ENCODE peak calls at places on chromosomes 3 and 15, in ten cellular contexts. N is A549, Q is Peyer's patch, H is ovary, D is adrenal gland, I is H1, T is NB4, W is uterus, L is heart left ventricle, R is tibial nerve. G is an unnamed sample.

GRCh38 chr3:195543642-195544536 is 764 bp upstream of the PPP1R2 start:
- DNase-seq in N (no peak), Q (peak), H (peak), D (no peak), I (peak), T (no peak), W (peak), L (no peak), R (no peak), G (no peak)

GRCh38 chr15:65942436-65942835 is 73.1 kb downstream of the RAB11A start:
- DNase-seq in N (no peak), Q (no peak), H (no peak), D (no peak), I (no peak), T (no peak), W (no peak), L (no peak), R (no peak), G (no peak)

GRCh38 chr3:159146856-159147255 is 345.0 kb downstream of the MFSD1 start:
- DNase-seq in N (no peak), Q (no peak), H (no peak), D (no peak), I (no peak), T (no peak), W (no peak), L (no peak), R (no peak), G (no peak)

GRCh38 chr3:148211725-148212124 is 486.0 kb upstream of the AGTR1 start:
- DNase-seq in N (no peak), Q (peak), H (no peak), D (peak), I (no peak), T (no peak), W (no peak), L (no peak), R (peak), G (no peak)

GRCh38 chr3:197019535-197019934 is 10.1 kb downstream of the MELTF start:
- DNase-seq in N (no peak), Q (peak), H (no peak), D (no peak), I (no peak), T (no peak), W (peak), L (no peak), R (no peak), G (no peak)

GRCh38 chr15:89416339-89417183 is 79.8 kb downstream of the RHCG start:
- DNase-seq in N (peak), Q (peak), H (no peak), D (peak), I (peak), T (peak), W (no peak), L (no peak), R (peak), G (no peak)

GRCh38 chr15:57495554-57496235 is 96.0 kb upstream of the MYZAP start:
- DNase-seq in N (no peak), Q (no peak), H (no peak), D (no peak), I (no peak), T (no peak), W (no peak), L (no peak), R (no peak), G (no peak)

GRCh38 chr15:69972436-69972835 is 125.3 kb downstream of the TLE3 start:
- DNase-seq in N (no peak), Q (no peak), H (no peak), D (no peak), I (no peak), T (no peak), W (no peak), L (no peak), R (no peak), G (no peak)

GRCh38 chr3:46395210-46395661 is 11.6 kb downstream of the CCR5AS start:
- DNase-seq in N (no peak), Q (no peak), H (no peak), D (no peak), I (no peak), T (peak), W (no peak), L (no peak), R (no peak), G (peak)

GRCh38 chr15:49927462-49927861 is 191.6 kb downstream of the ATP8B4 start:
- DNase-seq in N (no peak), Q (no peak), H (no peak), D (no peak), I (no peak), T (peak), W (no peak), L (no peak), R (no peak), G (no peak)

GRCh38 chr3:72890166-72890925 is 2.5 kb downstream of the GXYLT2 start:
- DNase-seq in N (no peak), Q (no peak), H (no peak), D (no peak), I (no peak), T (no peak), W (no peak), L (no peak), R (no peak), G (no peak)

GRCh38 chr3:31377045-31377642 is 155.6 kb upstream of the STT3B start:
- DNase-seq in N (peak), Q (no peak), H (no peak), D (peak), I (no peak), T (peak), W (no peak), L (no peak), R (no peak), G (peak)

GRCh38 chr15:63905558-63906265 is 72.0 kb upstream of the HERC1 start:
- DNase-seq in N (no peak), Q (no peak), H (no peak), D (no peak), I (no peak), T (peak), W (no peak), L (no peak), R (no peak), G (no peak)

GRCh38 chr3:11600501-11601282 is 43.0 kb downstream of the VGLL4 start:
- DNase-seq in N (peak), Q (peak), H (peak), D (peak), I (no peak), T (no peak), W (peak), L (peak), R (no peak), G (peak)

GRCh38 chr3:134446800-134447199 is 39.0 kb downstream of the ANAPC13 start:
- DNase-seq in N (no peak), Q (no peak), H (no peak), D (peak), I (peak), T (peak), W (no peak), L (no peak), R (no peak), G (no peak)

GRCh38 chr3:183116051-183116614 is 16.8 kb upstream of the MCCC1 start:
- DNase-seq in N (peak), Q (peak), H (no peak), D (no peak), I (peak), T (peak), W (no peak), L (no peak), R (no peak), G (no peak)

GRCh38 chr3:187744169-187745151 is 808 bp downstream of the BCL6 start:
- DNase-seq in N (peak), Q (peak), H (peak), D (peak), I (no peak), T (peak), W (peak), L (peak), R (no peak), G (peak)

GRCh38 chr3:13109516-13109915 is 36.3 kb upstream of the IQSEC1 start:
- DNase-seq in N (no peak), Q (no peak), H (no peak), D (no peak), I (no peak), T (no peak), W (no peak), L (no peak), R (no peak), G (no peak)

GRCh38 chr3:183811638-183812037 is 13.7 kb downstream of the MAP6D1 start:
- DNase-seq in N (no peak), Q (peak), H (no peak), D (no peak), I (no peak), T (no peak), W (no peak), L (no peak), R (no peak), G (no peak)

GRCh38 chr15:53978248-53978906 is at the start of gene UNC13C:
- DNase-seq in N (peak), Q (no peak), H (no peak), D (peak), I (peak), T (no peak), W (no peak), L (no peak), R (no peak), G (no peak)

GRCh38 chr3:126959144-126959920 is 23.6 kb upstream of the PLXNA1 start:
- DNase-seq in N (no peak), Q (peak), H (peak), D (no peak), I (no peak), T (no peak), W (no peak), L (peak), R (no peak), G (peak)

GRCh38 chr3:24522155-24522579 is 27.5 kb upstream of the THRB start:
- DNase-seq in N (no peak), Q (no peak), H (no peak), D (no peak), I (peak), T (no peak), W (no peak), L (no peak), R (no peak), G (peak)

GRCh38 chr15:83210619-83211018 is 3.0 kb upstream of the HDGFL3 start:
- DNase-seq in N (no peak), Q (no peak), H (no peak), D (no peak), I (no peak), T (no peak), W (no peak), L (no peak), R (no peak), G (no peak)

GRCh38 chr15:42374810-42375209 is 15.5 kb downstream of the CAPN3 start:
- DNase-seq in N (no peak), Q (no peak), H (no peak), D (no peak), I (no peak), T (no peak), W (no peak), L (no peak), R (no peak), G (no peak)

GRCh38 chr15:58608129-58608590 is 141.3 kb downstream of the ADAM10 start:
- DNase-seq in N (no peak), Q (no peak), H (no peak), D (no peak), I (no peak), T (no peak), W (no peak), L (no peak), R (no peak), G (no peak)

GRCh38 chr15:48796930-48797329 is 13.9 kb downstream of the CEP152 start:
- DNase-seq in N (peak), Q (no peak), H (no peak), D (no peak), I (no peak), T (no peak), W (no peak), L (no peak), R (no peak), G (no peak)

GRCh38 chr15:22874256-22874655 is 35.8 kb downstream of the NIPA2 start:
- DNase-seq in N (no peak), Q (no peak), H (no peak), D (no peak), I (no peak), T (no peak), W (no peak), L (no peak), R (no peak), G (no peak)

GRCh38 chr3:72818915-72819314 is 29.3 kb downstream of the SHQ1 start:
- DNase-seq in N (no peak), Q (no peak), H (no peak), D (peak), I (no peak), T (no peak), W (no peak), L (no peak), R (no peak), G (no peak)

GRCh38 chr15:77533530-77533929 is 99.2 kb downstream of the LINGO1 start:
- DNase-seq in N (no peak), Q (no peak), H (peak), D (no peak), I (no peak), T (no peak), W (no peak), L (peak), R (no peak), G (no peak)

GRCh38 chr15:62248277-62248974 is 83.3 kb upstream of the C2CD4B start:
- DNase-seq in N (no peak), Q (no peak), H (no peak), D (peak), I (no peak), T (no peak), W (no peak), L (no peak), R (no peak), G (peak)

GRCh38 chr15:41494190-41494921 is 682 bp downstream of the ITPKA start:
- DNase-seq in N (peak), Q (peak), H (no peak), D (peak), I (peak), T (peak), W (no peak), L (no peak), R (no peak), G (no peak)

GRCh38 chr15:64284037-64284436 is 71.9 kb downstream of the CSNK1G1 start:
- DNase-seq in N (peak), Q (no peak), H (no peak), D (no peak), I (no peak), T (peak), W (no peak), L (no peak), R (peak), G (no peak)

GRCh38 chr3:123586131-123586530 is 1.3 kb upstream of the HACD2 start:
- DNase-seq in N (peak), Q (peak), H (no peak), D (peak), I (peak), T (peak), W (no peak), L (no peak), R (no peak), G (peak)

GRCh38 chr3:189967254-189967865 is 153.3 kb downstream of the P3H2 start:
- DNase-seq in N (peak), Q (no peak), H (no peak), D (peak), I (no peak), T (peak), W (no peak), L (no peak), R (peak), G (no peak)

GRCh38 chr3:141308588-141309218 is 59.6 kb upstream of the ZBTB38 start:
- DNase-seq in N (peak), Q (peak), H (peak), D (peak), I (peak), T (no peak), W (peak), L (peak), R (peak), G (no peak)

GRCh38 chr3:188948658-188949400 is 222.9 kb upstream of the TPRG1 start:
- DNase-seq in N (peak), Q (no peak), H (peak), D (peak), I (no peak), T (peak), W (peak), L (no peak), R (peak), G (no peak)

GRCh38 chr3:124768812-124769211 is 38.6 kb downstream of the UMPS start:
- DNase-seq in N (peak), Q (peak), H (no peak), D (no peak), I (no peak), T (peak), W (no peak), L (peak), R (no peak), G (no peak)

GRCh38 chr3:84082726-84083125 is 876.1 kb upstream of the CADM2 start:
- DNase-seq in N (no peak), Q (no peak), H (no peak), D (no peak), I (no peak), T (no peak), W (no peak), L (no peak), R (no peak), G (no peak)

GRCh38 chr3:84074767-84075166 is 884.0 kb upstream of the CADM2 start:
- DNase-seq in N (no peak), Q (no peak), H (no peak), D (no peak), I (no peak), T (no peak), W (no peak), L (no peak), R (no peak), G (no peak)

GRCh38 chr3:84077479-84077878 is 881.3 kb upstream of the CADM2 start:
- DNase-seq in N (no peak), Q (no peak), H (no peak), D (no peak), I (no peak), T (peak), W (no peak), L (no peak), R (no peak), G (no peak)
- TF ChIP-seq CTCF in N (peak), Q (no peak), H (no peak), D (no peak), I (peak), T (peak), W (no peak), L (no peak), R (no peak), G (no peak)

DNA sequence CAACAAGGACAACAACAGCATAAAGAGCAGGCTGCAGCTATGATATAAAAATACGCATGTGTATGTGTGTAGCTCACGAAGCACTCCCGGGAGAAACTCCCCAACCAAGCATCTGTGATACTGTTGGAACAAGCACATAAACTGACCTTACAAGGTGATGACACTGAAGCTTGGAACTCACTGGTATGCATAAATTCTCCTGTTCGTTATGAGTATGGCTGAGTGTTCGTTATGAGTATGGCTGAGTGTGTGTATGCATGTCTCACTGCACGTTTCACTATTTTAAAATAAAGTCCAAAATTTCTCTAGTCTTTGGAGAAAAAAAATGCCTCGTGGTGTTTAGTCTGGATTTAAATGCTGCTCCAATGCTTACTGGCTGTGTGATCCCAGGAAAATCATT is 256.8 kb downstream of the RORA start:
- DNase-seq in N (no peak), Q (no peak), H (no peak), D (no peak), I (no peak), T (no peak), W (no peak), L (no peak), R (no peak), G (no peak)
- TF ChIP-seq POLR2A in N (no peak), Q (no peak), H (no peak), D (no peak), I (no peak), T (no peak), W (no peak), L (no peak), R (no peak), G (no peak)

GRCh38 chr3:55571913-55572312 is 84.8 kb upstream of the WNT5A start:
- DNase-seq in N (no peak), Q (no peak), H (no peak), D (peak), I (peak), T (no peak), W (no peak), L (peak), R (no peak), G (peak)
- TF ChIP-seq CTCF in N (no peak), Q (no peak), H (no peak), D (peak), I (peak), T (no peak), W (no peak), L (peak), R (no peak), G (no peak)

GRCh38 chr15:67838789-67839332 is 984 bp downstream of the RNU6-1 start:
- DNase-seq in N (no peak), Q (peak), H (peak), D (peak), I (peak), T (peak), W (no peak), L (peak), R (peak), G (no peak)

GRCh38 chr15:67843092-67843501 is 3.3 kb upstream of the RNU6-1 start:
- DNase-seq in N (no peak), Q (no peak), H (no peak), D (no peak), I (no peak), T (no peak), W (no peak), L (no peak), R (no peak), G (no peak)

GRCh38 chr15:67839358-67839928 is 402 bp downstream of the RNU6-1 start:
- DNase-seq in N (peak), Q (no peak), H (no peak), D (peak), I (no peak), T (peak), W (no peak), L (no peak), R (no peak), G (no peak)

GRCh38 chr15:67840747-67841634 is 1.1 kb upstream of the RNU6-1 start:
- DNase-seq in N (peak), Q (no peak), H (no peak), D (peak), I (no peak), T (peak), W (no peak), L (peak), R (peak), G (no peak)

GRCh38 chr15:67839929-67840746 is at the start of gene RNU6-1:
- DNase-seq in N (peak), Q (peak), H (peak), D (peak), I (peak), T (peak), W (peak), L (peak), R (peak), G (peak)
- TF ChIP-seq POLR2A in N (peak), Q (peak), H (peak), D (peak), I (no peak), T (peak), W (peak), L (peak), R (peak), G (peak)

GRCh38 chr3:107578523-107578922 is 55.8 kb downstream of the BBX start:
- DNase-seq in N (no peak), Q (no peak), H (no peak), D (no peak), I (no peak), T (no peak), W (no peak), L (no peak), R (no peak), G (no peak)
- TF ChIP-seq CTCF in N (no peak), Q (no peak), H (no peak), D (no peak), I (peak), T (no peak), W (no peak), L (no peak), R (no peak), G (no peak)

GRCh38 chr3:93969443-93969842 is 4.3 kb downstream of the PROS1 start:
- DNase-seq in N (peak), Q (no peak), H (no peak), D (no peak), I (no peak), T (no peak), W (no peak), L (no peak), R (no peak), G (no peak)

GRCh38 chr3:93969997-93970396 is 3.7 kb downstream of the PROS1 start:
- DNase-seq in N (no peak), Q (no peak), H (no peak), D (no peak), I (no peak), T (no peak), W (no peak), L (no peak), R (no peak), G (no peak)

DNA sequence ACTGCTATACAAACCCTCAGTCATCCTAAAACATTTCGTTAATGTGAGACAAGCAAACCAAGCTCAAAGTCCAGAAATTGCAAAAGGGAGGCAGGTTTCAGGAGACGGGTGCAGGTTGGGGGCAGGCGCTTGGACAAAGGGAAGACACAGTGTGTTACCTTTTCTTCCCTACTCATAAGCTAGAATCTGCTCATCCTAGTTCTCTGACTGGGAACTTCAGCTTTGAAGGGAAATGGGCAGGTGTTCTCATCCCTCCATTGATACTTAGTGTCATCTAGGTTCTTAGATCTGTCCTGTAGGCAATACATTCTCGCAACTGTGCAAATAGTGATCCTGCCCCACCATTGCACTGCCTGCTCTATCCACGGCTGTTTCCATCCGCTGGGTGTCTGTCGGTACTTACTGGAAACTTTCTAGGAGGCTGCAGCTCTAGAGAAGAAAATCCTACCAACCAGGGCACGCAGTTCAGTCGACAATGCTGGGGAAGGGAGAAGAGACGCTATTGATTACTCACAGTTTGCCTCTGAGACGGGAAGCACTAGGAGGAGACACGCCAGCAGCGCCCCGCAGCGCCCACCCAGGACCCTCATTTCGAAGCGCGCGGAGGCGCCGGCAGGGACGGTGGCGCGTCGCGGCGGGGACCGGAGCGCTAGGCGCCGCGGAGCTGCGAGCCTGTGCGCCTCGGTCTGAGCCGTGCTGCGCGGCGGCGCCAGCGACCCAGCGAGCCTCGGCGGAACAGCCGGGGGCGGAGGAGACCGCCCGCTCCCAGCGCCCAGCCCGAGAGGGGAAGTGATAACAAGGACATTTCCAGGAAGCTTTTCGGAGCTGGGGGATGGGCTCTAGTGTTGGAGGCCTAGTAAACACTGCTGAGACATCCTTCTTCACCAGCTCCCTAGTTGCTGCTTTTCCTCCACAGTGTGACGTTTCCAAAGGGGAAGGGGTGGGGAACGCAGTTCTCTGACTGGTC is at the start of gene PROS1:
- DNase-seq in N (peak), Q (peak), H (peak), D (peak), I (peak), T (peak), W (peak), L (peak), R (peak), G (peak)
- TF ChIP-seq POLR2A in N (peak), Q (no peak), H (peak), D (peak), I (no peak), T (no peak), W (peak), L (peak), R (peak), G (no peak)

G was measured in lower leg skin.